ENCODE peak calls at places on chromosomes 7 and 10, in ten cellular contexts. X, H, D, P, J, I, T, V, Z and N are unnamed samples. For H3K27me3, the result is how much of the 10 kb centered on the place peaks cover.

GRCh38 chr7:46682841-46683624 is 762.0 kb upstream of the IGFBP3 start:
- DNase-seq in D (no peak), P (no peak), X (no peak), H (no peak), Z (no peak), I (no peak), T (no peak), J (peak), V (no peak), N (no peak)

GRCh38 chr10:69636626-69637550 is 6.8 kb downstream of the FAM241B start:
- DNase-seq in Z (peak), H (no peak), V (no peak), P (peak), I (peak), X (no peak), T (peak), J (no peak), D (no peak), N (no peak)

GRCh38 chr7:28301148-28301641 is 111.1 kb upstream of the CREB5 start:
- DNase-seq in V (no peak), Z (no peak), P (no peak), J (peak), D (no peak), X (no peak), T (no peak), H (no peak), I (peak), N (no peak)

GRCh38 chr10:98886686-98887085 is 349.0 kb downstream of the HPSE2 start:
- DNase-seq in D (no peak), V (no peak), H (no peak), X (no peak), P (no peak), T (no peak), Z (no peak), J (no peak), I (no peak), N (no peak)

GRCh38 chr7:91918356-91918755 is 22.3 kb upstream of the AKAP9 start:
- DNase-seq in Z (no peak), P (no peak), I (no peak), T (no peak), J (no peak), D (no peak), V (no peak), H (no peak), X (no peak), N (no peak)

GRCh38 chr7:151460474-151460855 is 20.5 kb upstream of the CRYGN start:
- DNase-seq in J (no peak), D (peak), P (peak), X (peak), V (no peak), T (no peak), I (peak), H (peak), Z (no peak), N (no peak)

GRCh38 chr7:2180081-2180480 is 52.7 kb downstream of the MAD1L1 start:
- DNase-seq in I (no peak), T (no peak), V (no peak), P (no peak), Z (no peak), D (no peak), J (no peak), X (no peak), H (no peak), N (no peak)

GRCh38 chr10:92574545-92575377 is 868 bp upstream of the IDE start:
- DNase-seq in P (no peak), T (peak), X (no peak), H (no peak), I (no peak), Z (no peak), V (no peak), D (no peak), J (no peak), N (no peak)

DNA sequence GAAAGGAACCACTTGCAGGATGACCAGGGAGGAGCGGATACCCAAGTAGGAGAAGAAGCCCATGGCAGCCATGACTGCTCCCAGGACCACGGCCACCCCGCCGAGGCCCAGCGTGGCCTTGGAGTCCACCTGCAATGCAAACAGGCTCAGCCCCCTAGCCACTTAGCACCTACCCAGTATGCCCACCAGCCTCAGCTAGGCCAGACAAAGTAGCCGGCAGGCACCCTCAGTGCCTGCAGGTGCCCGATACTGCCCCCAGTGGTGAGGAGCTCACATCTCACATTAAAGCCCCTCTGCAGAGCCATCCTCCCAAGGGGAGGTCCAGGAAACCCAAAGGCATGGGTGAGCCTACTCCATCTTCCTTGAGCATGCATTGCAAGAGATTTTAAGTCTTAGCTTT is 6.6 kb downstream of the NPC1L1 start:
- DNase-seq in I (peak), D (no peak), P (no peak), X (no peak), T (peak), Z (no peak), V (peak), J (no peak), H (peak), N (peak)
- TF ChIP-seq CTCF in I (peak), D (peak), P (peak), X (peak), T (peak), Z (peak), V (peak), J (peak), H (peak), N (peak)

DNA sequence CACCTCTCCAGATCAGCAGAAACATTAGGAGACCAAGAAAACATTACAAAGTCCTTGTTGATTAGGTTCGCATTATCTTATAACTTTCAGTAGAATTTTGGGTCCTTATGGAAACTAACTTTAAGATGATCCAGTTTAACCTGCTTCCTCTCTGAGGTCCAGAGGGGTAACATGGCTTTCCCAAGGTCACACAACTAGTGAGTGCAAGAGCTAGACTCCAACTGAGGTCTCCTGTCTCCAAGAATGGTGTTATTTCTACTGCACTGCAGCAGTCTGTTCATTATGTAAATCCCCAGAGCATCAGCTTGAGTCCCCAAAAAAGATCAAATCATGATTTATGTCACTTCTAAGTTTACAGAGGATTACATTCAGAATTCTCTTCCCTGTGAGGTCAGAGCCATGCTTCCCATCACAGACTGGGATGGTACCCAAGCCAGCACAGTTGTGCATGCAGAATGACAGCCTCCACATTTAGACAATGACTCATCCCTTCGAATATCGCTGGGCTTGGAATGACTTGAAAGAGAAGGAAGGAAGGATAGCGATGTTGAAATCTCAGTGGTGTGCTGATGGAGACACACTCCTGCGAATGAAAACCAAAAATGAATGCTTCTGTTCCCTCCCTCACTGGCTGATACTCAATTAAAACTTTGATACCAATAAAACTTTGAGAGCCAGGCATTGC is 163.1 kb upstream of the PLXNA4 start:
- DNase-seq in D (peak), V (no peak), X (no peak), I (peak), P (no peak), T (no peak), Z (no peak), H (peak), J (peak), N (no peak)
- H3K4me3 ChIP-seq in D (no peak), V (no peak), X (no peak), I (no peak), P (no peak), T (no peak), Z (no peak), H (no peak), J (no peak), N (no peak)

GRCh38 chr7:41976411-41976810 is 260.6 kb downstream of the GLI3 start:
- DNase-seq in I (no peak), X (no peak), V (no peak), H (no peak), Z (no peak), T (no peak), D (no peak), P (no peak), J (no peak), N (no peak)
- H3K27me3 ChIP-seq in I (under half), X (under half), V (under half), H (under half), Z (under half), T (under half), D (under half), P (under half), J (under half), N (under half)

GRCh38 chr10:813286-813685 is 118.2 kb downstream of the LARP4B start:
- DNase-seq in V (no peak), I (no peak), H (no peak), T (no peak), X (no peak), J (no peak), D (no peak), P (no peak), Z (no peak), N (no peak)

GRCh38 chr10:816958-817357 is 114.5 kb downstream of the LARP4B start:
- DNase-seq in Z (no peak), X (no peak), J (no peak), T (no peak), H (no peak), I (no peak), V (no peak), P (no peak), D (peak), N (no peak)

GRCh38 chr10:814536-815302 is 116.8 kb downstream of the LARP4B start:
- DNase-seq in I (no peak), D (no peak), J (no peak), T (no peak), X (no peak), Z (no peak), H (no peak), P (no peak), V (no peak), N (no peak)

GRCh38 chr10:817371-817770 is 114.1 kb downstream of the LARP4B start:
- DNase-seq in J (no peak), H (no peak), Z (no peak), T (no peak), X (no peak), P (no peak), I (no peak), V (no peak), D (no peak), N (no peak)

GRCh38 chr10:815338-816104 is 116.0 kb downstream of the LARP4B start:
- DNase-seq in T (no peak), V (no peak), Z (no peak), J (no peak), X (no peak), D (no peak), H (no peak), P (no peak), I (no peak), N (no peak)
- TF ChIP-seq CTCF in T (no peak), V (no peak), Z (no peak), J (peak), X (no peak), D (no peak), H (peak), P (no peak), I (no peak), N (peak)